ENCODE peak calls at places on chromosome 17, in eight cellular contexts. F, A, B, Z, V, I, U and G are unnamed samples.

GRCh38 chr17:15447928-15448579 is 19.4 kb downstream of the CDRT4 start:
- DNase-seq in I (no peak), A (no peak), F (no peak), Z (no peak), V (no peak), U (no peak), B (no peak), G (no peak)

GRCh38 chr17:65190467-65191095 is 53.4 kb downstream of the RGS9 start:
- DNase-seq in F (peak), V (peak), Z (no peak), I (no peak), U (no peak), A (peak), B (no peak), G (no peak)

GRCh38 chr17:47288531-47289116 is 35.0 kb downstream of the ITGB3 start:
- DNase-seq in U (no peak), A (no peak), V (no peak), F (peak), B (no peak), Z (no peak), I (no peak), G (no peak)

GRCh38 chr17:19573075-19573474 is 39.4 kb downstream of the SLC47A1 start:
- DNase-seq in I (no peak), U (no peak), A (no peak), B (no peak), V (no peak), F (peak), Z (no peak), G (no peak)

GRCh38 chr17:76278952-76279741 is 14.0 kb downstream of the UBALD2 start:
- DNase-seq in A (peak), F (peak), B (peak), Z (peak), U (peak), V (peak), I (peak), G (peak)

GRCh38 chr17:56939869-56940484 is 20.9 kb downstream of the COIL start:
- DNase-seq in A (peak), F (peak), B (no peak), V (peak), U (peak), I (no peak), Z (no peak), G (peak)

GRCh38 chr17:986322-986929 is 6.8 kb upstream of the NXN start:
- DNase-seq in I (no peak), B (no peak), V (no peak), U (no peak), A (no peak), F (no peak), Z (no peak), G (no peak)

GRCh38 chr17:67456103-67456502 is 79.0 kb downstream of the PITPNC1 start:
- DNase-seq in Z (no peak), I (no peak), F (no peak), U (no peak), B (no peak), V (no peak), A (no peak), G (no peak)

GRCh38 chr17:14759325-14759724 is 458.4 kb downstream of the HS3ST3B1 start:
- DNase-seq in B (no peak), V (no peak), I (no peak), F (no peak), Z (no peak), A (no peak), U (no peak), G (no peak)

GRCh38 chr17:68053237-68054030 is 17.9 kb downstream of the KPNA2 start:
- DNase-seq in V (no peak), Z (no peak), F (no peak), I (no peak), U (no peak), A (peak), B (no peak), G (peak)

GRCh38 chr17:21539146-21539545 is 153.2 kb upstream of the KCNJ18 start:
- DNase-seq in A (no peak), V (no peak), F (no peak), U (no peak), Z (no peak), B (no peak), I (no peak), G (no peak)

GRCh38 chr17:50785942-50786570 is 18.7 kb upstream of the ANKRD40CL start:
- DNase-seq in Z (no peak), A (peak), V (peak), F (peak), B (no peak), I (no peak), U (no peak), G (peak)

GRCh38 chr17:77363821-77364361 is 223.1 kb downstream of the SEC14L1 start:
- DNase-seq in I (no peak), V (no peak), Z (peak), B (no peak), A (peak), U (no peak), F (peak), G (no peak)

GRCh38 chr17:60168654-60169053 is 18.9 kb downstream of the CA4 start:
- DNase-seq in V (no peak), Z (no peak), A (no peak), I (no peak), B (no peak), F (no peak), U (no peak), G (no peak)

GRCh38 chr17:2054740-2055493 is at the start of gene HIC1:
- DNase-seq in Z (peak), U (peak), V (peak), F (peak), A (peak), B (peak), I (peak), G (no peak)

GRCh38 chr17:34386343-34386924 is 23.4 kb upstream of the CCL1 start:
- DNase-seq in U (no peak), A (no peak), B (no peak), I (no peak), V (no peak), F (no peak), Z (no peak), G (no peak)

GRCh38 chr17:2580156-2580555 is 13.3 kb upstream of the PAFAH1B1 start:
- DNase-seq in I (no peak), F (no peak), Z (no peak), B (no peak), V (no peak), A (no peak), U (no peak), G (no peak)

GRCh38 chr17:65181237-65182061 is 44.3 kb downstream of the RGS9 start:
- DNase-seq in B (no peak), I (no peak), U (peak), F (peak), Z (peak), V (no peak), A (no peak), G (no peak)

GRCh38 chr17:77110006-77110374 is 30.8 kb upstream of the SEC14L1 start:
- DNase-seq in I (no peak), F (no peak), A (peak), Z (no peak), U (peak), B (no peak), V (no peak), G (no peak)

GRCh38 chr17:71709974-71710373 is 410.8 kb upstream of the SOX9 start:
- DNase-seq in U (no peak), I (no peak), A (peak), V (no peak), Z (no peak), B (no peak), F (no peak), G (no peak)

GRCh38 chr17:59668816-59669215 is 38.4 kb downstream of the PTRH2 start:
- DNase-seq in I (no peak), V (peak), B (no peak), F (peak), U (no peak), A (peak), Z (no peak), G (peak)

GRCh38 chr17:81231121-81231645 is 7.7 kb downstream of the TEPSIN start:
- DNase-seq in I (no peak), B (no peak), Z (no peak), A (no peak), U (no peak), V (no peak), F (no peak), G (no peak)

GRCh38 chr17:71769850-71770249 is 351.0 kb upstream of the SOX9 start:
- DNase-seq in B (no peak), U (no peak), Z (no peak), F (no peak), A (no peak), V (no peak), I (no peak), G (no peak)

GRCh38 chr17:35898283-35899070 is 18.3 kb upstream of the CCL5 start:
- DNase-seq in Z (peak), I (no peak), U (peak), F (no peak), B (no peak), V (no peak), A (no peak), G (no peak)

GRCh38 chr17:5560361-5560988 is 23.8 kb downstream of the NLRP1 start:
- DNase-seq in U (no peak), A (peak), F (no peak), V (no peak), I (no peak), Z (no peak), B (no peak), G (no peak)

GRCh38 chr17:29954405-29954804 is 13.0 kb downstream of the EFCAB5 start:
- DNase-seq in Z (no peak), A (no peak), U (no peak), B (no peak), F (no peak), V (no peak), I (no peak), G (no peak)